ENCODE peak calls at places on chromosomes 11 and 22, in four cellular contexts. G is body of pancreas, C is heart left ventricle, O is hepatocyte. H is an unnamed sample. For H3K4me1, the result is how much of the 10 kb centered on the place peaks cover.

GRCh38 chr11:111206472-111206871 is 39.1 kb upstream of the POU2AF2 start:
- DNase-seq in O (no peak), G (no peak), C (no peak), H (no peak)

GRCh38 chr11:111634981-111635705 is 32.9 kb downstream of the SIK2 start:
- DNase-seq in C (no peak), O (no peak), G (no peak), H (no peak)

GRCh38 chr11:28146123-28146751 is 38.0 kb downstream of the METTL15 start:
- DNase-seq in O (peak), C (no peak), G (no peak), H (no peak)

GRCh38 chr22:49426618-49427266 is 400.9 kb downstream of the BRD1 start:
- DNase-seq in O (no peak), C (no peak), G (no peak), H (no peak)

GRCh38 chr11:69892986-69893555 is 73.9 kb upstream of the FGF3 start:
- DNase-seq in C (no peak), O (no peak), G (no peak), H (no peak)

GRCh38 chr22:19473578-19473977 is 5.4 kb downstream of the UFD1 start:
- DNase-seq in G (no peak), O (no peak), C (no peak), H (no peak)

GRCh38 chr22:23970816-23971482 is 3.3 kb downstream of the DDT start:
- DNase-seq in G (no peak), O (peak), C (no peak), H (no peak)

GRCh38 chr22:32378703-32379272 is 21.1 kb downstream of the RFPL3 start:
- DNase-seq in O (peak), C (no peak), G (no peak), H (peak)

GRCh38 chr22:49955581-49956417 is 4.8 kb upstream of the PIM3 start:
- DNase-seq in C (no peak), O (no peak), G (no peak), H (peak)

GRCh38 chr22:46890819-46891218 is 128.4 kb downstream of the TBC1D22A start:
- DNase-seq in G (no peak), O (no peak), C (no peak), H (peak)

GRCh38 chr11:110086892-110087309 is 6.3 kb upstream of the ZC3H12C start:
- DNase-seq in C (no peak), O (no peak), G (no peak), H (no peak)

GRCh38 chr11:61834278-61835004 is 6.3 kb downstream of the FADS2 start:
- DNase-seq in C (peak), O (peak), G (no peak), H (peak)

GRCh38 chr11:38924644-38925043 is 2326.6 kb upstream of the RAG2 start:
- DNase-seq in C (no peak), O (no peak), G (no peak), H (no peak)

GRCh38 chr22:39661842-39662676 is 91.5 kb downstream of the CACNA1I start:
- DNase-seq in G (peak), O (peak), C (no peak), H (peak)

GRCh38 chr22:35915477-35916013 is 113.1 kb downstream of the RBFOX2 start:
- DNase-seq in G (no peak), C (no peak), O (no peak), H (no peak)

GRCh38 chr11:2385156-2386151 is 8.3 kb downstream of the CD81 start:
- DNase-seq in C (no peak), G (no peak), O (no peak), H (no peak)

GRCh38 chr11:2382129-2382517 is 5.0 kb downstream of the CD81 start:
- DNase-seq in G (no peak), C (no peak), O (no peak), H (no peak)

GRCh38 chr11:2382927-2383822 is 6.1 kb downstream of the CD81 start:
- DNase-seq in O (no peak), C (peak), G (no peak), H (peak)

GRCh38 chr11:2384723-2385041 is 7.6 kb downstream of the CD81 start:
- DNase-seq in O (no peak), G (no peak), C (no peak), H (no peak)

GRCh38 chr11:2383823-2384722 is 7.0 kb downstream of the CD81 start:
- DNase-seq in C (no peak), O (no peak), G (no peak), H (no peak)
- H3K4me1 ChIP-seq in C (half or more), O (under half), G (half or more), H (under half)

GRCh38 chr11:35166369-35167360 is 27.7 kb downstream of the CD44 start:
- DNase-seq in G (no peak), O (no peak), C (no peak), H (no peak)
- TF ChIP-seq CTCF in G (no peak), O (no peak), C (no peak), H (no peak)

GRCh38 chr11:128527046-128527445 is 60.3 kb downstream of the ETS1 start:
- DNase-seq in C (no peak), G (no peak), O (no peak), H (no peak)

GRCh38 chr11:128522943-128523518 is 64.3 kb downstream of the ETS1 start:
- DNase-seq in G (no peak), O (no peak), C (no peak), H (no peak)

GRCh38 chr11:128524172-128524571 is 63.2 kb downstream of the ETS1 start:
- DNase-seq in C (no peak), G (no peak), O (no peak), H (no peak)

GRCh38 chr11:128523616-128524015 is 63.7 kb downstream of the ETS1 start:
- DNase-seq in C (no peak), G (no peak), O (no peak), H (no peak)

DNA sequence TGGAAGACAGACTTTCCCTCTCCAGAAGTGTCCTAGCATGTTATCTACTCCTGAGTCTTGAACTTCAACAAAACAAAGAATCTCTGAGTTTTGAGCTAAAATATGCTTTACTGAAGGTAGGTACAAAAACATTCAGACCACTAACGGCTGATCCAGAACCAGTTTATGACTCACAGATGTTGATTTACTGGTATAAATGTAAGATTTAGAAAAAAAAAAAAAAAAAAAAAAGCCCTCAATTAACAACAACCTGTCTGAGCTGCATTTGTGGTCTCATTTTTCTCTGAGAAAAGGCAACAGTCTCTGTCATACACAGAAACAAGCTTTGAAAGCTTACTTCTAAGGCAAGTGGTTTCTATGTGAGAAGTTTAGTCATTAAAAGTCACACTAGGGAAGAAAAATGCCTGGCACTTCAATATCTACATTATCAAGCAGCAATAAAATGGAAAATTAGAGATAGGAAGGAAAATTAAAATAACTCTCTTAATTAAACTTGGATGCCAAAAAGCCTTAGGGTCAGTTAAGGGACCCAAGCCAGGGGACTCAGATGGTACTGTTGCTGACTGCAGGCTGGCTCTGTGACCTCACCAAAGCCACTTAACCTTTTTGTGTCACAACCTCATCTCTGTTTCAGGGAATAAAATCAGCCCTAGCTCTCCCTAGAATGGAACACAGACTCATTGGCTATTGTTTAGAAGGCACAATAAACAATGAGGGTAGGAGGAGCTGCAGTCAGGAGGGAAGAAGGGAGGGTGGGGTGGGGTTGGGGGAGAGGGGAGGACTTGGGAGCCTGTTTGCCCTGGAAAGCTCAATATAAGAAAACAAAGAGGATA is 61.7 kb downstream of the ETS1 start:
- DNase-seq in C (no peak), O (no peak), G (no peak), H (peak)
- H3K4me3 ChIP-seq in C (no peak), O (no peak), G (no peak), H (peak)

GRCh38 chr11:118930152-118930712 is 4.5 kb upstream of the BCL9L start:
- DNase-seq in G (peak), O (peak), C (peak), H (peak)
- H3K4me1 ChIP-seq in G (under half), O (under half), C (under half), H (under half)

GRCh38 chr22:20586403-20586745 is 79.0 kb downstream of the MED15 start:
- DNase-seq in C (no peak), G (no peak), O (no peak), H (no peak)

GRCh38 chr22:20588843-20589581 is 81.6 kb downstream of the MED15 start:
- DNase-seq in G (no peak), O (no peak), C (no peak), H (no peak)

GRCh38 chr22:20589614-20590476 is 82.4 kb downstream of the MED15 start:
- DNase-seq in C (no peak), G (no peak), O (no peak), H (no peak)

GRCh38 chr22:20587206-20587958 is 80.0 kb downstream of the MED15 start:
- DNase-seq in G (no peak), C (no peak), O (no peak), H (no peak)

DNA sequence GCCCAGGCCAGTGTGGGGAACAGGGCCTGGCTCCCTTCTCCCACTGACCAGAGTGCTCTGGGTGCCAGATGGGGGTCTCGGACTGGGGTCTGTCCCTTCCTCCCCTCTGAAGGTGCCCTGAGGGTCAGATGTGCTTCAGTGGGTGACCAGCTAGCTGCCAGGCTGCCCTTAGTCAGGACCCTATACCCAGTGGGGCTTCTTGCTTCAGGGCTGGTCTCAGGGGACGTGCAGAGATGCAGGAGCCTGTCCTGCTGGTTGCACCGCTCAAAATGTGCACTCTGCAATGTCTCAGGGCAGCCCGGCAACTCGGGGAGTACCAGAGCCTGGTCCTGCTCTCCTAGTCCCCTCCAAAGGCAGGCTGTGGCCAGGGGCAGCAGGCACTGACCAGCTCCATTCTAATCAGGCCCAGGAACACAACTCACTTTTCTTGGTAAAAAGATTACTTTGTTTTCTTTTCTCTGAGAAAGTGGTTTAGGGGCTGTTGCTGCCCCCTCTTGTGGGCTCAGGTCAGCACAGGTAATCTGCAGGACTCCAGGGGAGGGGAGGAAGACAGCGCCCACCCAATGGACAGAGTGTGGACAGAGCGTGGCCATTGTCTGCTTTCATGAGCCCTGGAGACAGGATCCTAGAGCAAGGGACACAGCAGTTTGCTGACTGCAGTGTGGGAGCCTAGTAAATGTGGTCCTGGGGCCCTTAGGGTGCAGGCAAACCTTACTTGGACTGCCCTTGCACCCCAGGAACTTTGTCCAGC is 80.9 kb downstream of the MED15 start:
- DNase-seq in C (no peak), G (no peak), O (no peak), H (no peak)
- TF ChIP-seq CTCF in C (no peak), G (no peak), O (no peak), H (peak)

H was measured in endodermal cell.